ENCODE peak calls at places on chromosomes 13 and 19, in four cellular contexts. T is foreskin fibroblast, H is fibroblast of lung, K is cardiac muscle cell. Z is an unnamed sample.

GRCh38 chr13:44449999-44450821 is 76.6 kb downstream of the SERP2 start:
- DNase-seq in T (no peak), H (no peak), K (no peak), Z (no peak)

GRCh38 chr13:46633416-46633815 is 80.4 kb downstream of the LRCH1 start:
- DNase-seq in T (peak; percentile 78), H (peak; percentile 71), K (no peak), Z (peak; percentile 82)

GRCh38 chr13:111269508-111269907 is 50.9 kb upstream of the TEX29 start:
- DNase-seq in T (no peak), H (no peak), K (no peak), Z (no peak)

GRCh38 chr19:4557971-4558941 is 1.2 kb downstream of the SEMA6B start:
- DNase-seq in T (peak; percentile 41), H (no peak), K (peak; percentile 50), Z (no peak)

GRCh38 chr19:29442910-29443309 is 82.9 kb upstream of the VSTM2B start:
- DNase-seq in T (no peak), H (no peak), K (no peak), Z (no peak)

GRCh38 chr13:34638897-34639296 is 303.2 kb upstream of the NBEA start:
- DNase-seq in T (no peak), H (no peak), K (no peak), Z (no peak)

GRCh38 chr13:87094646-87095045 is 576.5 kb upstream of the SLITRK5 start:
- DNase-seq in T (no peak), H (peak; percentile 50), K (peak; percentile 83), Z (no peak)

GRCh38 chr19:50510700-50511068 is 307 bp downstream of the JOSD2 start:
- DNase-seq in T (no peak), H (peak; percentile 5), K (no peak), Z (no peak)

GRCh38 chr19:1911995-1912394 is 6.8 kb downstream of the ADAT3 start:
- DNase-seq in T (no peak), H (no peak), K (no peak), Z (no peak)

GRCh38 chr19:10603873-10604459 is 16.9 kb upstream of the AP1M2 start:
- DNase-seq in T (peak; percentile 13), H (no peak), K (no peak), Z (no peak)

GRCh38 chr13:89294115-89294867 is 1623.1 kb downstream of the SLITRK5 start:
- DNase-seq in T (no peak), H (no peak), K (no peak), Z (no peak)

GRCh38 chr13:49319555-49320350 is 72.0 kb downstream of the CDADC1 start:
- DNase-seq in T (no peak), H (peak; percentile 68), K (no peak), Z (no peak)

GRCh38 chr13:98482476-98483444 is 94.1 kb downstream of the STK24 start:
- DNase-seq in T (peak; percentile 90), H (peak; percentile 92), K (peak; percentile 77), Z (peak; percentile 42)

GRCh38 chr13:45200701-45201230 is at the start of gene KCTD4:
- DNase-seq in T (peak; percentile 65), H (no peak), K (no peak), Z (no peak)

GRCh38 chr19:13864513-13865242 is 12.3 kb upstream of the NANOS3 start:
- DNase-seq in T (no peak), H (no peak), K (peak; percentile 36), Z (no peak)

GRCh38 chr13:36601186-36601585 is 72.6 kb upstream of the SERTM1 start:
- DNase-seq in T (no peak), H (no peak), K (no peak), Z (no peak)

GRCh38 chr13:30363725-30364124 is 56.4 kb upstream of the KATNAL1 start:
- DNase-seq in T (no peak), H (no peak), K (no peak), Z (no peak)

GRCh38 chr19:4980087-4980486 is 11.2 kb downstream of the KDM4B start:
- DNase-seq in T (no peak), H (no peak), K (no peak), Z (no peak)

GRCh38 chr19:13091400-13092161 is 11.1 kb downstream of the LYL1 start:
- DNase-seq in T (peak; percentile 76), H (peak; percentile 86), K (no peak), Z (peak; percentile 82)

GRCh38 chr19:1400281-1401137 is 833 bp downstream of the GAMT start:
- DNase-seq in T (peak; percentile 64), H (no peak), K (peak; percentile 80), Z (no peak)

GRCh38 chr13:86397640-86398039 is 598.4 kb upstream of the SLITRK6 start:
- DNase-seq in T (no peak), H (no peak), K (no peak), Z (no peak)

GRCh38 chr19:13212759-13213330 is 62.6 kb downstream of the IER2 start:
- DNase-seq in T (peak; percentile 63), H (peak; percentile 48), K (peak; percentile 50), Z (no peak)

GRCh38 chr19:11444059-11444458 is 8.6 kb downstream of the PRKCSH start:
- DNase-seq in T (no peak), H (no peak), K (no peak), Z (no peak)

GRCh38 chr19:16030964-16031871 is 45.1 kb upstream of the TPM4 start:
- DNase-seq in T (no peak), H (no peak), K (no peak), Z (no peak)

GRCh38 chr19:1647664-1648155 is 4.7 kb downstream of the TCF3 start:
- DNase-seq in T (no peak), H (no peak), K (no peak), Z (no peak)

GRCh38 chr19:10517361-10517759 is at the start of gene S1PR5:
- DNase-seq in T (no peak), H (no peak), K (peak; percentile 38), Z (no peak)

GRCh38 chr19:33904681-33905080 is 108.0 kb downstream of the KCTD15 start:
- DNase-seq in T (peak; percentile 26), H (no peak), K (peak; percentile 33), Z (no peak)

GRCh38 chr13:95643814-95644598 is 500 bp downstream of the DZIP1 start:
- DNase-seq in T (peak; percentile 77), H (peak; percentile 56), K (peak; percentile 58), Z (no peak)

GRCh38 chr19:52237771-52238400 is 31.5 kb upstream of the ZNF766 start:
- DNase-seq in T (peak; percentile 87), H (peak; percentile 72), K (peak; percentile 78), Z (peak; percentile 31)
- TF ChIP-seq CTCF in T (peak; percentile 91), H (peak; percentile 95), K (peak; percentile 85), Z (peak; percentile 91)

GRCh38 chr19:39737351-39737750 is 478 bp downstream of the CLC start:
- DNase-seq in T (no peak), H (no peak), K (no peak), Z (no peak)
- H3K4me3 ChIP-seq in T (no peak overlapping the region), H (no peak overlapping the region), K (no peak overlapping the region), Z (no peak overlapping the region)

GRCh38 chr19:6540918-6541689 is 10.3 kb downstream of the TNFSF9 start:
- DNase-seq in T (no peak), H (no peak), K (no peak), Z (no peak)
- TF ChIP-seq CTCF in T (no peak), H (no peak), K (no peak), Z (no peak)

DNA sequence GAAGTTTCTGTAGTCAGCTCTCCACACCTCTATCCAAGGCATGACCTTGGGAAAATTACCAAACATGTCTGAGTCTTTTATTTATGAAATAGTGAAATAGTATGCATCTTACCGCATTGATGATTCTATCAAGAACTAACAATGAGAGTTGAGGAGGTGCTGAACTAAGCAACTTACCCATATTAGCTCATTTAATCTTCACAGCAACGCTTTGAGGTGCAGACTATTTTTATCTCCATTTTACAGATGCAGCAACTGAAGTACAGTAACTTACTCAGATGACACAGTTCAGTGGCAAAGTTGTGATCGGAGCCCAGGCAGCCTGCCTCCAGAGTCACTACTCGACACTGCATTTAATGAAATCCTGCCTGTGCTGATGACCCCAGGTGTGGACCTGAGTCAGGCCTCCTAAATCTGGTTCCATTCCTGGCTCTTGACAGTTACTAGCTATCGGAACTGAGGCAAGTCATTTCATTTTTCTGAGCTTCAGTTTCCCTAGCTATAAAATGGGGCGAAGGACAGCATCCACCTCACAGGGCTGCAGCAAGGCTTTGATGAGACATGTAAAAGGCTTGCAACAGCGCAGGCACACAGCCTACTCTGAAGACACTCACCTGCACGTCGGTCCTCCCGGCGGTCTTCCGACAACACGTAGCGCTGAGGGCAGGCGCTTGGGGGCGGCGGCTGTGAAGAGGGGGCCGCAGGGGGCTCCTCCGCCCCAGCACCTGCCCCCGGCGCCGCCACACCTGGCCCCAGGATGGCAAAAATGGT is 1.6 kb downstream of the MYPOP start:
- DNase-seq in T (no peak), H (no peak), K (no peak), Z (no peak)
- H3K4me3 ChIP-seq in T (peak overlapping the region; percentile 94), H (peak overlapping the region; percentile 7), K (peak overlapping the region; percentile 61), Z (peak overlapping the region; percentile 78)

GRCh38 chr13:114115191-114115671 is 17.2 kb downstream of the RASA3 start:
- DNase-seq in T (peak; percentile 93), H (peak; percentile 81), K (no peak), Z (no peak)
- TF ChIP-seq CTCF in T (no peak), H (peak; percentile 1), K (peak; percentile 22), Z (no peak)

GRCh38 chr19:17832443-17833208 is 11.3 kb upstream of the INSL3 start:
- DNase-seq in T (no peak), H (no peak), K (no peak), Z (no peak)

GRCh38 chr19:17831419-17831888 is 10.1 kb upstream of the INSL3 start:
- DNase-seq in T (no peak), H (no peak), K (no peak), Z (no peak)

GRCh38 chr19:17826508-17827056 is 5.3 kb upstream of the INSL3 start:
- DNase-seq in T (no peak), H (no peak), K (no peak), Z (no peak)

GRCh38 chr19:17830567-17831418 is 9.5 kb upstream of the INSL3 start:
- DNase-seq in T (peak; percentile 83), H (peak; percentile 75), K (peak; percentile 86), Z (no peak)

DNA sequence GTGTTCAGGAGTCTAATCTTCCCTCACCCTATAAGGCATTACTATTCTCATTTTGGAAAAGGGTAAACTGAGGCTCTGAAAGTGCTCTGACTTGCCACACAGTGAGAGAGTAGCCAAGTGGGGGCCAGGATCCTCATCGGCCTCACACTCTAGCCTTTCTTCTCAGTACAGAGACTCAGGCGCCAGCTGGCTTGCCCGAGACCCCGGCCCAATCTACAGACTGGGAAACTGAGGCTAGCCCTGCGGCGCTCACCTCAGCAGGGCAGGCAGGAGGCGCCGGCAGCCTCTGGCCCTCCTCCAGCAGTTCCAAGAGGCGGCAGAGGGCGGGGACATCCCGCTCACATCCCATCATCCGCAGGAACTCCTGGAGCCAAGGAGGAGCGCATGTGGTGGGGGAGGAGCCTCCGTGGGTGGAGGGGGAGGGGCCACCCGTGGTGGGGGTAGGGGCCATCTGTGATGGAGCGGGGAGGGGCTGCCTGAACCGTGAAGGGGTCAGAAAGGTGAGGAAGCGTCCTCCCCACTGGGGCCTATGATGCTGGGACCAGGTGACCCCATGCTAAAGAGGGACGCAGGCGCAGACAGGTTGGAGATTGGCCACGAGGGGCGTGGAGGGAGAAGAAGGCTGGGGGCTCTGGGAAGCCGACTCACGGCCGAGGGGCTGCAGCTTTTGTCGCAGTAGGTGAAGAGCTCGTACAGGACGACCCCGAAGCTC is 8.7 kb upstream of the INSL3 start:
- DNase-seq in T (peak; percentile 73), H (peak; percentile 21), K (peak; percentile 69), Z (no peak)
- H3K4me3 ChIP-seq in T (peak overlapping the region; percentile 33), H (peak overlapping the region; percentile 31), K (peak overlapping the region; percentile 15), Z (peak overlapping the region; percentile 18)

Z was measured in astrocyte of the cerebellum.